ENCODE peak calls at places on chromosomes 13 and 19, in four cellular contexts. T is neural progenitor cell, L is mammary epithelial cell, Q is A673. X is an unnamed sample.

GRCh38 chr13:95608640-95609280 is 35.7 kb downstream of the DZIP1 start:
- DNase-seq in T (no peak), L (no peak), Q (no peak), X (no peak)

GRCh38 chr13:57314897-57315520 is 148.0 kb downstream of the PRR20E start:
- DNase-seq in T (peak; percentile 53), L (no peak), Q (peak; percentile 43), X (no peak)

GRCh38 chr13:65808061-65808460 is 1422.1 kb downstream of the PCDH9 start:
- DNase-seq in Q (no peak), L (no peak), T (no peak), X (no peak)

GRCh38 chr19:42010245-42011126 is 16.5 kb upstream of the ATP1A3 start:
- DNase-seq in T (no peak), L (no peak), Q (peak; percentile 37), X (no peak)

GRCh38 chr19:46890423-46891170 is 29.8 kb downstream of the ARHGAP35 start:
- DNase-seq in L (peak; percentile 60), T (no peak), Q (no peak), X (no peak)

GRCh38 chr13:35923347-35923746 is 207.8 kb downstream of the DCLK1 start:
- DNase-seq in L (peak; percentile 45), Q (peak; percentile 95), T (no peak), X (peak; percentile 19)

GRCh38 chr19:30079200-30079599 is 137.2 kb downstream of the URI1 start:
- DNase-seq in T (no peak), L (no peak), Q (no peak), X (no peak)

GRCh38 chr19:43790587-43790986 is 9.8 kb upstream of the KCNN4 start:
- DNase-seq in T (no peak), L (no peak), Q (no peak), X (no peak)

GRCh38 chr13:100443998-100444328 is 144.6 kb downstream of the GGACT start:
- DNase-seq in T (no peak), L (no peak), Q (no peak), X (no peak)

GRCh38 chr13:75255653-75256052 is 226.3 kb downstream of the TBC1D4 start:
- DNase-seq in L (no peak), T (no peak), Q (no peak), X (no peak)

GRCh38 chr13:48231080-48231479 is 1.9 kb upstream of the ITM2B start:
- DNase-seq in Q (no peak), T (no peak), L (no peak), X (peak; percentile 60)

GRCh38 chr13:32134241-32134801 is 102.7 kb downstream of the FRY start:
- DNase-seq in Q (no peak), T (no peak), L (peak; percentile 44), X (no peak)

GRCh38 chr19:48975947-48976847 is 11.1 kb downstream of the FTL start:
- DNase-seq in L (no peak), T (peak; percentile 71), Q (peak; percentile 76), X (peak; percentile 49)

GRCh38 chr13:52029569-52029968 is 5.1 kb downstream of the UTP14C start:
- DNase-seq in L (no peak), T (no peak), Q (no peak), X (no peak)

GRCh38 chr13:74090397-74090796 is 43.8 kb downstream of the KLF12 start:
- DNase-seq in T (no peak), L (peak; percentile 4), Q (no peak), X (no peak)

GRCh38 chr13:49086711-49087110 is 111.0 kb downstream of the FNDC3A start:
- DNase-seq in L (peak; percentile 75), Q (peak; percentile 11), T (no peak), X (peak; percentile 70)

GRCh38 chr19:55647732-55648656 is at the start of gene CCDC106:
- DNase-seq in Q (peak; percentile 92), T (peak; percentile 90), L (peak; percentile 27), X (peak; percentile 71)

GRCh38 chr13:74021507-74021906 is 112.7 kb downstream of the KLF12 start:
- DNase-seq in Q (no peak), T (no peak), L (no peak), X (no peak)

GRCh38 chr13:60974296-60974695 is 441.4 kb downstream of the PCDH20 start:
- DNase-seq in T (peak; percentile 3), L (no peak), Q (no peak), X (no peak)

GRCh38 chr19:19651076-19651475 is 7.6 kb upstream of the GMIP start:
- DNase-seq in L (no peak), T (no peak), Q (no peak), X (no peak)

GRCh38 chr19:13839193-13839937 is 37.6 kb upstream of the NANOS3 start:
- DNase-seq in Q (peak; percentile 90), T (peak; percentile 44), L (peak; percentile 83), X (peak; percentile 87)

GRCh38 chr13:73914119-73914518 is 220.1 kb downstream of the KLF12 start:
- DNase-seq in L (no peak), Q (peak; percentile 75), T (no peak), X (no peak)

GRCh38 chr13:30690282-30691188 is 44.8 kb upstream of the ALOX5AP start:
- DNase-seq in T (no peak), L (peak; percentile 62), Q (peak; percentile 14), X (no peak)

GRCh38 chr19:917323-918151 is at the start of gene KISS1R:
- DNase-seq in Q (peak; percentile 50), L (no peak), T (peak; percentile 93), X (no peak)

GRCh38 chr19:18542936-18543813 is at the start of gene FKBP8:
- DNase-seq in T (peak; percentile 97), Q (peak; percentile 94), L (peak; percentile 73), X (peak; percentile 87)

GRCh38 chr19:41443813-41444455 is 978 bp downstream of the ERICH4 start:
- DNase-seq in T (no peak), L (no peak), Q (no peak), X (no peak)

GRCh38 chr13:98794498-98794897 is 42.0 kb upstream of the SLC15A1 start:
- DNase-seq in Q (no peak), T (no peak), L (no peak), X (no peak)

GRCh38 chr19:30666301-30666803 is 294.2 kb downstream of the ZNF536 start:
- DNase-seq in Q (peak; percentile 72), T (peak; percentile 80), L (peak; percentile 16), X (peak; percentile 22)

GRCh38 chr13:60398949-60399589 is 2.0 kb downstream of the TDRD3 start:
- DNase-seq in Q (no peak), L (no peak), T (no peak), X (peak; percentile 71)

GRCh38 chr13:108859202-108860012 is 230.0 kb downstream of the MYO16 start:
- DNase-seq in Q (peak; percentile 50), L (no peak), T (no peak), X (no peak)

GRCh38 chr13:105719861-105720260 is 815.6 kb downstream of the EFNB2 start:
- DNase-seq in Q (no peak), L (no peak), T (no peak), X (no peak)

GRCh38 chr19:16361926-16362325 is 37.3 kb downstream of the KLF2 start:
- DNase-seq in Q (no peak), T (no peak), L (no peak), X (no peak)

GRCh38 chr19:16364231-16364865 is 39.7 kb downstream of the KLF2 start:
- DNase-seq in T (no peak), Q (no peak), L (no peak), X (no peak)

GRCh38 chr19:16363133-16363851 is 38.7 kb downstream of the KLF2 start:
- DNase-seq in Q (no peak), L (peak; percentile 7), T (no peak), X (no peak)

GRCh38 chr19:16365300-16365996 is 40.8 kb downstream of the KLF2 start:
- DNase-seq in Q (no peak), L (no peak), T (no peak), X (no peak)

DNA sequence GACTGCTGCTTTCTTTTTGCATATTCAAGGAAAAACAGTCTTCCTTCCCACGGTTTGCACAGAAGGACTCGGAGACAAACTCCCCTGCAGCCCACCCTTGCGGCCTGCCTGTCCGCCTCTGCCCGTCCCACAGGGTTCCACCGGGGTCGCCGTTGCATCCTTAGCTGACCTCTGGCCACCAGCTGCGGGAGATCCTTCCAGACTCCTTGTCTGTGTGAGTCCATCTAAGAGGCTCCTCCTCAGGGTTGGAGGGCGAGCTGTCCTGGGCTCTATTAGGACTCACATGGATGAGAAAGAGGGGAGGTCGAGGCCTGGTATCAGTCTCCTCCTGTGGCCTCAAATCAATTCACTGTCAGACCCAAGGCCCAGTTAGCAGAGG is 39.2 kb downstream of the KLF2 start:
- DNase-seq in T (no peak), L (no peak), Q (no peak), X (no peak)
- H3K4me1 ChIP-seq in T (no peaks in the 10 kb centered on the region), L (peaks cover 8% of the 10 kb centered on the region), Q (no peaks in the 10 kb centered on the region), X (peaks cover 3% of the 10 kb centered on the region)

GRCh38 chr19:4597278-4597974 is 37.9 kb upstream of the SEMA6B start:
- DNase-seq in L (no peak), Q (no peak), T (peak; percentile 31), X (peak; percentile 41)
- TF ChIP-seq EZH2 in L (no peak), Q (no peak), T (no peak), X (no peak)

GRCh38 chr19:52716578-52716977 is 18.3 kb downstream of the ZNF611 start:
- DNase-seq in L (no peak), Q (no peak), T (peak; percentile 41), X (no peak)
- H3K4me1 ChIP-seq in L (no peaks in the 10 kb centered on the region), Q (no peaks in the 10 kb centered on the region), T (peaks cover 17% of the 10 kb centered on the region), X (peaks cover 10% of the 10 kb centered on the region)

DNA sequence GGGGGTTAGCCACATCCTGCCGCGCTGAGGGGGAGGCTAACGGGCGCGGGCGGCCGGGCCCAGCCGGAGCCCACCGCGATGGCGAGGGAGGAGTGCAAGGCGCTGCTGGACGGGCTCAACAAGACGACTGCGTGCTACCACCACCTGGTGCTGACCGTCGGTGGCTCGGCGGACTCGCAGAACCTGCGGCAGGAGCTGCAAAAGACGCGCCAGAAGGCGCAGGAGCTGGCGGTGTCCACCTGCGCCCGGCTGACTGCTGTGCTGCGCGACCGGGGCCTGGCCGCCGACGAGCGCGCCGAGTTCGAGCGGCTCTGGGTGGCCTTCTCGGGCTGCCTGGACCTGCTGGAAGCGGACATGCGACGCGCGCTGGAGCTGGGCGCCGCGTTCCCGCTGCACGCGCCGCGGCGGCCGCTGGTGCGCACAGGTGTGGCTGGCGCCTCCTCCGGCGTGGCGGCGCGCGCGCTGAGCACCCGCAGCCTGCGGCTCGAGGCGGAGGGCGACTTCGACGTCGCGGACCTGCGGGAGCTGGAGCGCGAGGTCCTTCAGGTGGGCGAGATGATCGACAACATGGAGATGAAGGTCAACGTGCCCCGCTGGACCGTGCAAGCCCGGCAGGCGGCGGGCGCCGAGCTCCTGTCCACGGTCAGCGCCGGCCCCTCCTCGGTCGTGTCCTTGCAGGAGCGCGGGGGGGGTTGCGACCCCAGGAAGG is 692 bp downstream of the RGS9BP start:
- DNase-seq in L (peak; percentile 45), T (peak; percentile 63), Q (no peak), X (peak; percentile 12)
- TF ChIP-seq EZH2 in L (peak; percentile 9), T (peak; percentile 97), Q (no peak), X (peak; percentile 89)

DNA sequence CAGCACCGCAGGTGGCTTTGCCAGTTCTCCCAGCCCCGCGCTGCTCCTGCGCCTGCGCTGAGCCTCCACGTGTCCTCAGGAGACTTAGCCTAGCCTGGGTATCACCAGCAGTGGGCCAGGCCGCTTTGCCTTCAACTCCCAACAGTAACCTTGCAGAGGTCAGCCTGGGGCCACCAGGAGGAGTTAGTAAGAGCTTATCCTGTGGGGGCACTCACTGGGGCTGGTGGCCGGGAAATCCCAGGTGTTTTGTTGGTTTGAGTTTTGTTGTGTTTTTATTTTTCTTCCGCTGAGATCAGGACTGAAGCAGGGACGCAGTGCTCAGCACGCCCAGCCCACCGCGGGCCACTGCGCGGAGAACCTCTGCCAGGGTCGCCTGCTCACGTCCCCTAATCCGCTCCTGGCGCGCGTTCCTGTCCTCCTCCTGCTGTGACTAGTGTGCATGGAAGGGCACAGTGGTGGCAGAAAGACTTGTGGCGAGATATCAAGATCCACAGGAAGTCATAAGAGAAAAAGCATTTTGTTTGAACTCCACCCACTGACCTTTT is 207.4 kb upstream of the RFC3 start:
- DNase-seq in T (peak; percentile 58), Q (peak; percentile 78), L (no peak), X (no peak)
- H3K4me1 ChIP-seq in T (peaks cover 54% of the 10 kb centered on the region), Q (peaks cover 20% of the 10 kb centered on the region), L (no peaks in the 10 kb centered on the region), X (peaks cover 14% of the 10 kb centered on the region)

X was measured in endothelial cell of umbilical vein.